ENCODE peak calls at places on chromosomes 5 and 9, in six cellular contexts. One of them, this sample, is unnamed.

GRCh38 chr5:173925449-173926071 is 37.4 kb downstream of the CPEB4 start:
- DNase-seq in CD4-positive, CD25-positive, alpha-beta regulatory T cell: peak; percentile 76
- DNase-seq in hepatocyte: peak; percentile 36
- DNase-seq in heart right ventricle: peak; percentile 30
- DNase-seq in tibial artery: peak; percentile 35
- DNase-seq in spleen: peak; percentile 82
- DNase-seq in this sample: no peak

GRCh38 chr9:9961487-9961886 is 651.3 kb downstream of the PTPRD start:
- DNase-seq in CD4-positive, CD25-positive, alpha-beta regulatory T cell: no peak
- DNase-seq in hepatocyte: no peak
- DNase-seq in heart right ventricle: no peak
- DNase-seq in tibial artery: no peak
- DNase-seq in spleen: no peak
- DNase-seq in this sample: peak; percentile 21

GRCh38 chr9:5708414-5708813 is 79.5 kb downstream of the RIC1 start:
- DNase-seq in CD4-positive, CD25-positive, alpha-beta regulatory T cell: no peak
- DNase-seq in hepatocyte: no peak
- DNase-seq in heart right ventricle: no peak
- DNase-seq in tibial artery: no peak
- DNase-seq in spleen: no peak
- DNase-seq in this sample: no peak

GRCh38 chr5:157335534-157336422 is 69.9 kb downstream of the CYFIP2 start:
- DNase-seq in CD4-positive, CD25-positive, alpha-beta regulatory T cell: no peak
- DNase-seq in hepatocyte: peak; percentile 48
- DNase-seq in heart right ventricle: no peak
- DNase-seq in tibial artery: no peak
- DNase-seq in spleen: no peak
- DNase-seq in this sample: no peak

GRCh38 chr9:88574993-88575392 is 40.0 kb downstream of the NXNL2 start:
- DNase-seq in CD4-positive, CD25-positive, alpha-beta regulatory T cell: no peak
- DNase-seq in hepatocyte: no peak
- DNase-seq in heart right ventricle: no peak
- DNase-seq in tibial artery: no peak
- DNase-seq in spleen: no peak
- DNase-seq in this sample: no peak

GRCh38 chr5:74206571-74207550 is 433.7 kb downstream of the ENC1 start:
- DNase-seq in CD4-positive, CD25-positive, alpha-beta regulatory T cell: no peak
- DNase-seq in hepatocyte: peak; percentile 39
- DNase-seq in heart right ventricle: peak; percentile 65
- DNase-seq in tibial artery: peak; percentile 64
- DNase-seq in spleen: no peak
- DNase-seq in this sample: peak; percentile 67

GRCh38 chr5:81417052-81417451 is 23.1 kb upstream of the ACOT12 start:
- DNase-seq in CD4-positive, CD25-positive, alpha-beta regulatory T cell: no peak
- DNase-seq in hepatocyte: no peak
- DNase-seq in heart right ventricle: no peak
- DNase-seq in tibial artery: no peak
- DNase-seq in spleen: no peak
- DNase-seq in this sample: no peak

GRCh38 chr5:94181940-94182339 is 436.5 kb downstream of the KIAA0825 start:
- DNase-seq in CD4-positive, CD25-positive, alpha-beta regulatory T cell: no peak
- DNase-seq in hepatocyte: peak; percentile 35
- DNase-seq in heart right ventricle: no peak
- DNase-seq in tibial artery: no peak
- DNase-seq in spleen: no peak
- DNase-seq in this sample: no peak

GRCh38 chr5:34610576-34610975 is 45.6 kb upstream of the RAI14 start:
- DNase-seq in CD4-positive, CD25-positive, alpha-beta regulatory T cell: no peak
- DNase-seq in hepatocyte: no peak
- DNase-seq in heart right ventricle: no peak
- DNase-seq in tibial artery: no peak
- DNase-seq in spleen: no peak
- DNase-seq in this sample: no peak

GRCh38 chr5:54325610-54326311 is 15.4 kb upstream of the ARL15 start:
- DNase-seq in CD4-positive, CD25-positive, alpha-beta regulatory T cell: no peak
- DNase-seq in hepatocyte: no peak
- DNase-seq in heart right ventricle: no peak
- DNase-seq in tibial artery: no peak
- DNase-seq in spleen: no peak
- DNase-seq in this sample: no peak

GRCh38 chr5:168885324-168886120 is 306.4 kb upstream of the PANK3 start:
- DNase-seq in CD4-positive, CD25-positive, alpha-beta regulatory T cell: no peak
- DNase-seq in hepatocyte: no peak
- DNase-seq in heart right ventricle: peak; percentile 63
- DNase-seq in tibial artery: no peak
- DNase-seq in spleen: no peak
- DNase-seq in this sample: no peak

GRCh38 chr5:111680737-111681413 is 76.1 kb downstream of the NREP start:
- DNase-seq in CD4-positive, CD25-positive, alpha-beta regulatory T cell: no peak
- DNase-seq in hepatocyte: peak; percentile 85
- DNase-seq in heart right ventricle: peak; percentile 14
- DNase-seq in tibial artery: peak; percentile 68
- DNase-seq in spleen: no peak
- DNase-seq in this sample: peak; percentile 65

GRCh38 chr9:87071473-87071872 is 124.2 kb upstream of the GAS1 start:
- DNase-seq in CD4-positive, CD25-positive, alpha-beta regulatory T cell: no peak
- DNase-seq in hepatocyte: no peak
- DNase-seq in heart right ventricle: no peak
- DNase-seq in tibial artery: no peak
- DNase-seq in spleen: no peak
- DNase-seq in this sample: no peak

GRCh38 chr5:167447466-167447865 is 844.0 kb upstream of the WWC1 start:
- DNase-seq in CD4-positive, CD25-positive, alpha-beta regulatory T cell: no peak
- DNase-seq in hepatocyte: no peak
- DNase-seq in heart right ventricle: no peak
- DNase-seq in tibial artery: no peak
- DNase-seq in spleen: no peak
- DNase-seq in this sample: no peak

GRCh38 chr9:116471093-116471906 is 215.8 kb upstream of the TRIM32 start:
- DNase-seq in CD4-positive, CD25-positive, alpha-beta regulatory T cell: no peak
- DNase-seq in hepatocyte: peak; percentile 74
- DNase-seq in heart right ventricle: no peak
- DNase-seq in tibial artery: no peak
- DNase-seq in spleen: no peak
- DNase-seq in this sample: no peak

GRCh38 chr5:176441921-176442323 is 6.3 kb upstream of the FAF2 start:
- DNase-seq in CD4-positive, CD25-positive, alpha-beta regulatory T cell: no peak
- DNase-seq in hepatocyte: no peak
- DNase-seq in heart right ventricle: no peak
- DNase-seq in tibial artery: no peak
- DNase-seq in spleen: no peak
- DNase-seq in this sample: no peak

GRCh38 chr9:68500457-68501158 is 40.1 kb downstream of the TMEM252 start:
- DNase-seq in CD4-positive, CD25-positive, alpha-beta regulatory T cell: no peak
- DNase-seq in hepatocyte: peak; percentile 30
- DNase-seq in heart right ventricle: no peak
- DNase-seq in tibial artery: no peak
- DNase-seq in spleen: no peak
- DNase-seq in this sample: no peak

GRCh38 chr5:159324097-159324760 is 6.1 kb downstream of the IL12B start:
- DNase-seq in CD4-positive, CD25-positive, alpha-beta regulatory T cell: no peak
- DNase-seq in hepatocyte: no peak
- DNase-seq in heart right ventricle: no peak
- DNase-seq in tibial artery: no peak
- DNase-seq in spleen: no peak
- DNase-seq in this sample: no peak

GRCh38 chr5:74288448-74289109 is 351.9 kb downstream of the ENC1 start:
- DNase-seq in CD4-positive, CD25-positive, alpha-beta regulatory T cell: no peak
- DNase-seq in hepatocyte: no peak
- DNase-seq in heart right ventricle: no peak
- DNase-seq in tibial artery: peak; percentile 52
- DNase-seq in spleen: no peak
- DNase-seq in this sample: no peak

GRCh38 chr9:88953401-88954029 is 37.8 kb upstream of the S1PR3 start:
- DNase-seq in CD4-positive, CD25-positive, alpha-beta regulatory T cell: no peak
- DNase-seq in hepatocyte: no peak
- DNase-seq in heart right ventricle: no peak
- DNase-seq in tibial artery: no peak
- DNase-seq in spleen: no peak
- DNase-seq in this sample: no peak

GRCh38 chr9:93701494-93702218 is 125.3 kb downstream of the PHF2 start:
- DNase-seq in CD4-positive, CD25-positive, alpha-beta regulatory T cell: no peak
- DNase-seq in hepatocyte: no peak
- DNase-seq in heart right ventricle: no peak
- DNase-seq in tibial artery: no peak
- DNase-seq in spleen: peak; percentile 51
- DNase-seq in this sample: no peak

GRCh38 chr9:93698140-93698908 is 121.9 kb downstream of the PHF2 start:
- DNase-seq in CD4-positive, CD25-positive, alpha-beta regulatory T cell: no peak
- DNase-seq in hepatocyte: no peak
- DNase-seq in heart right ventricle: no peak
- DNase-seq in tibial artery: no peak
- DNase-seq in spleen: peak; percentile 62
- DNase-seq in this sample: no peak

GRCh38 chr9:93697352-93698139 is 121.2 kb downstream of the PHF2 start:
- DNase-seq in CD4-positive, CD25-positive, alpha-beta regulatory T cell: no peak
- DNase-seq in hepatocyte: no peak
- DNase-seq in heart right ventricle: no peak
- DNase-seq in tibial artery: no peak
- DNase-seq in spleen: peak; percentile 64
- DNase-seq in this sample: no peak

GRCh38 chr9:93702261-93702660 is 125.9 kb downstream of the PHF2 start:
- DNase-seq in CD4-positive, CD25-positive, alpha-beta regulatory T cell: no peak
- DNase-seq in hepatocyte: no peak
- DNase-seq in heart right ventricle: no peak
- DNase-seq in tibial artery: no peak
- DNase-seq in spleen: peak; percentile 44
- DNase-seq in this sample: no peak

DNA sequence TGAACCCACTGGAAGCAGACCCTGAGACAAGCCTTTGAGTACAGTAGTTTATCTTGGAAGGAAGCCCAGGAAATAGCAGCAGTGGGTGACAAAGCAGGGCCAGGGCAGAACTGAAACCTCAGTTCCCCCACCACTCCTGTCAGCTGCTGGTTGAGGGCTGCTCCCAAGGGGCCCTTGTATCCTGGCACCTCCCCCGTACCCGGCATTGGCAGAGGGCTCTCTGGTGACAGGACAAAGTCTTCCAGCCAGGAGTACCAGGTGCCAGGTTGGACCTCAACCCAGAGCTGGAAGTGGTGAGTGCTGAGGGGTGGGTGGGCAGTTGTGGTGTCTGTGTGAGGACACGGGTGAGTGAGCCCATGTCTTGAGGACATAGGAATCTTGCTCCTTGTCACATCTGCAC is 123.3 kb downstream of the PHF2 start:
- DNase-seq in CD4-positive, CD25-positive, alpha-beta regulatory T cell: no peak
- DNase-seq in hepatocyte: no peak
- DNase-seq in heart right ventricle: no peak
- DNase-seq in tibial artery: no peak
- DNase-seq in spleen: no peak
- DNase-seq in this sample: no peak
- H3K9me3 ChIP-seq in CD4-positive, CD25-positive, alpha-beta regulatory T cell: peaks cover 5% of the 10 kb centered on the region
- H3K9me3 ChIP-seq in hepatocyte: no peaks in the 10 kb centered on the region
- H3K9me3 ChIP-seq in heart right ventricle: peaks cover 15% of the 10 kb centered on the region
- H3K9me3 ChIP-seq in tibial artery: no peaks in the 10 kb centered on the region
- H3K9me3 ChIP-seq in spleen: peaks cover 60% of the 10 kb centered on the region
- H3K9me3 ChIP-seq in this sample: no peaks in the 10 kb centered on the region

DNA sequence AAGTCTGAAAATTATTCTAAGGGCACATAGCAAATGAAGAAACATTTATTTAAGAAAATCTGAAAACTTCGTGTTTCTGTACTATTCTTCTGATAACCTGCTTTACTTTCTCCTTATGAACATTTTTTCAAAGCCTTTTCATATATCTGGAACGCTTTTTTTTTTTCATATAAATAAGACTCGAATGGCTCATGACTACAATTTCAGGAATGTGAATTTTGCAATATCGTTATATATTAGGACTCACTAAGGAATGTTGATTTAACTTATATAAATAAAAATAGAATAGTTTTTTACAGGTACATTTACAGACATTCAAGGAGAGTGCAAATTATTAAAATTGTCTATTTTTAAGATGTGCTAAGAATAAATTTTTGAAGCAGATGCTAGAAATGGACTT is 42.9 kb downstream of the GPBP1 start:
- DNase-seq in CD4-positive, CD25-positive, alpha-beta regulatory T cell: no peak
- DNase-seq in hepatocyte: no peak
- DNase-seq in heart right ventricle: no peak
- DNase-seq in tibial artery: no peak
- DNase-seq in spleen: no peak
- DNase-seq in this sample: no peak
- H3K27ac ChIP-seq in CD4-positive, CD25-positive, alpha-beta regulatory T cell: no peak overlapping the region
- H3K27ac ChIP-seq in hepatocyte: no peak overlapping the region
- H3K27ac ChIP-seq in heart right ventricle: no peak overlapping the region
- H3K27ac ChIP-seq in tibial artery: no peak overlapping the region
- H3K27ac ChIP-seq in spleen: no peak overlapping the region
- H3K27ac ChIP-seq in this sample: no peak overlapping the region

GRCh38 chr5:178983728-178984127 is 11.4 kb downstream of the GRM6 start:
- DNase-seq in CD4-positive, CD25-positive, alpha-beta regulatory T cell: no peak
- DNase-seq in hepatocyte: no peak
- DNase-seq in heart right ventricle: no peak
- DNase-seq in tibial artery: no peak
- DNase-seq in spleen: peak; percentile 36
- DNase-seq in this sample: no peak
- H3K9me3 ChIP-seq in CD4-positive, CD25-positive, alpha-beta regulatory T cell: peaks cover 11% of the 10 kb centered on the region
- H3K9me3 ChIP-seq in hepatocyte: no peaks in the 10 kb centered on the region
- H3K9me3 ChIP-seq in heart right ventricle: peaks cover 85% of the 10 kb centered on the region
- H3K9me3 ChIP-seq in tibial artery: peaks cover 31% of the 10 kb centered on the region
- H3K9me3 ChIP-seq in spleen: peaks cover 99% of the 10 kb centered on the region
- H3K9me3 ChIP-seq in this sample: no peaks in the 10 kb centered on the region

GRCh38 chr9:98097836-98098235 is 21.2 kb downstream of the TRIM14 start:
- DNase-seq in CD4-positive, CD25-positive, alpha-beta regulatory T cell: peak; percentile 57
- DNase-seq in hepatocyte: peak; percentile 34
- DNase-seq in heart right ventricle: no peak
- DNase-seq in tibial artery: no peak
- DNase-seq in spleen: no peak
- DNase-seq in this sample: no peak
- H3K27ac ChIP-seq in CD4-positive, CD25-positive, alpha-beta regulatory T cell: peak overlapping the region; percentile 87
- H3K27ac ChIP-seq in hepatocyte: no peak overlapping the region
- H3K27ac ChIP-seq in heart right ventricle: no peak overlapping the region
- H3K27ac ChIP-seq in tibial artery: no peak overlapping the region
- H3K27ac ChIP-seq in spleen: no peak overlapping the region
- H3K27ac ChIP-seq in this sample: no peak overlapping the region

GRCh38 chr9:96769989-96770388 is 7.9 kb downstream of the ZNF510 start:
- DNase-seq in CD4-positive, CD25-positive, alpha-beta regulatory T cell: no peak
- DNase-seq in hepatocyte: no peak
- DNase-seq in heart right ventricle: no peak
- DNase-seq in tibial artery: no peak
- DNase-seq in spleen: no peak
- DNase-seq in this sample: no peak

GRCh38 chr9:96766199-96766598 is 11.7 kb downstream of the ZNF510 start:
- DNase-seq in CD4-positive, CD25-positive, alpha-beta regulatory T cell: no peak
- DNase-seq in hepatocyte: no peak
- DNase-seq in heart right ventricle: no peak
- DNase-seq in tibial artery: no peak
- DNase-seq in spleen: no peak
- DNase-seq in this sample: no peak

GRCh38 chr9:96771124-96771523 is 6.8 kb downstream of the ZNF510 start:
- DNase-seq in CD4-positive, CD25-positive, alpha-beta regulatory T cell: no peak
- DNase-seq in hepatocyte: no peak
- DNase-seq in heart right ventricle: no peak
- DNase-seq in tibial artery: no peak
- DNase-seq in spleen: no peak
- DNase-seq in this sample: no peak
- H3K9me3 ChIP-seq in CD4-positive, CD25-positive, alpha-beta regulatory T cell: peaks cover 63% of the 10 kb centered on the region
- H3K9me3 ChIP-seq in hepatocyte: peaks cover 61% of the 10 kb centered on the region
- H3K9me3 ChIP-seq in heart right ventricle: peaks cover 69% of the 10 kb centered on the region
- H3K9me3 ChIP-seq in tibial artery: peaks cover 6% of the 10 kb centered on the region
- H3K9me3 ChIP-seq in spleen: peaks cover 76% of the 10 kb centered on the region
- H3K9me3 ChIP-seq in this sample: peaks cover 25% of the 10 kb centered on the region